ENCODE peak calls at places on chromosomes 7 and 10, in eight cellular contexts. One of them, this sample, is unnamed.

GRCh38 chr10:75770634-75771081 is 339.2 kb downstream of the LRMDA start:
- DNase-seq in HT-29: no peak
- DNase-seq in putamen: no peak
- DNase-seq in NCI-H1092: no peak
- DNase-seq in ecto neural progenitor cell: no peak
- DNase-seq in heart left ventricle: no peak
- DNase-seq in stimulated activated CD4-positive, alpha-beta T cell treated with anti-CD3 and anti-CD28 coated beads, Interleukin-2, amount 100 ng/mL, for 48 hours: no peak
- DNase-seq in memory B cell: no peak
- DNase-seq in this sample: no peak

GRCh38 chr7:82288769-82289535 is 154.6 kb downstream of the CACNA2D1 start:
- DNase-seq in HT-29: peak; percentile 9
- DNase-seq in putamen: peak; percentile 59
- DNase-seq in NCI-H1092: no peak
- DNase-seq in ecto neural progenitor cell: no peak
- DNase-seq in heart left ventricle: no peak
- DNase-seq in stimulated activated CD4-positive, alpha-beta T cell treated with anti-CD3 and anti-CD28 coated beads, Interleukin-2, amount 100 ng/mL, for 48 hours: no peak
- DNase-seq in memory B cell: no peak
- DNase-seq in this sample: no peak

GRCh38 chr10:12839349-12839927 is 162.1 kb downstream of the CCDC3 start:
- DNase-seq in HT-29: no peak
- DNase-seq in putamen: no peak
- DNase-seq in NCI-H1092: no peak
- DNase-seq in ecto neural progenitor cell: no peak
- DNase-seq in heart left ventricle: no peak
- DNase-seq in stimulated activated CD4-positive, alpha-beta T cell treated with anti-CD3 and anti-CD28 coated beads, Interleukin-2, amount 100 ng/mL, for 48 hours: no peak
- DNase-seq in memory B cell: no peak
- DNase-seq in this sample: no peak

GRCh38 chr10:3672220-3672619 is 112.8 kb downstream of the KLF6 start:
- DNase-seq in HT-29: no peak
- DNase-seq in putamen: no peak
- DNase-seq in NCI-H1092: no peak
- DNase-seq in ecto neural progenitor cell: no peak
- DNase-seq in heart left ventricle: no peak
- DNase-seq in stimulated activated CD4-positive, alpha-beta T cell treated with anti-CD3 and anti-CD28 coated beads, Interleukin-2, amount 100 ng/mL, for 48 hours: no peak
- DNase-seq in memory B cell: no peak
- DNase-seq in this sample: no peak

GRCh38 chr7:42854521-42855118 is 57.2 kb downstream of the C7orf25 start:
- DNase-seq in HT-29: no peak
- DNase-seq in putamen: no peak
- DNase-seq in NCI-H1092: no peak
- DNase-seq in ecto neural progenitor cell: no peak
- DNase-seq in heart left ventricle: no peak
- DNase-seq in stimulated activated CD4-positive, alpha-beta T cell treated with anti-CD3 and anti-CD28 coated beads, Interleukin-2, amount 100 ng/mL, for 48 hours: no peak
- DNase-seq in memory B cell: no peak
- DNase-seq in this sample: no peak

GRCh38 chr7:91620827-91621226 is 259.7 kb downstream of the MTERF1 start:
- DNase-seq in HT-29: no peak
- DNase-seq in putamen: no peak
- DNase-seq in NCI-H1092: no peak
- DNase-seq in ecto neural progenitor cell: no peak
- DNase-seq in heart left ventricle: no peak
- DNase-seq in stimulated activated CD4-positive, alpha-beta T cell treated with anti-CD3 and anti-CD28 coated beads, Interleukin-2, amount 100 ng/mL, for 48 hours: no peak
- DNase-seq in memory B cell: no peak
- DNase-seq in this sample: no peak

GRCh38 chr7:116979430-116979829 is 26.1 kb downstream of the ST7 start:
- DNase-seq in HT-29: no peak
- DNase-seq in putamen: no peak
- DNase-seq in NCI-H1092: no peak
- DNase-seq in ecto neural progenitor cell: no peak
- DNase-seq in heart left ventricle: no peak
- DNase-seq in stimulated activated CD4-positive, alpha-beta T cell treated with anti-CD3 and anti-CD28 coated beads, Interleukin-2, amount 100 ng/mL, for 48 hours: no peak
- DNase-seq in memory B cell: no peak
- DNase-seq in this sample: no peak

GRCh38 chr10:118045154-118045841 is 1.4 kb downstream of the RAB11FIP2 start:
- DNase-seq in HT-29: no peak
- DNase-seq in putamen: no peak
- DNase-seq in NCI-H1092: no peak
- DNase-seq in ecto neural progenitor cell: no peak
- DNase-seq in heart left ventricle: no peak
- DNase-seq in stimulated activated CD4-positive, alpha-beta T cell treated with anti-CD3 and anti-CD28 coated beads, Interleukin-2, amount 100 ng/mL, for 48 hours: no peak
- DNase-seq in memory B cell: no peak
- DNase-seq in this sample: no peak

GRCh38 chr10:92124524-92125168 is 166.2 kb downstream of the CPEB3 start:
- DNase-seq in HT-29: peak; percentile 11
- DNase-seq in putamen: peak; percentile 34
- DNase-seq in NCI-H1092: no peak
- DNase-seq in ecto neural progenitor cell: no peak
- DNase-seq in heart left ventricle: no peak
- DNase-seq in stimulated activated CD4-positive, alpha-beta T cell treated with anti-CD3 and anti-CD28 coated beads, Interleukin-2, amount 100 ng/mL, for 48 hours: no peak
- DNase-seq in memory B cell: no peak
- DNase-seq in this sample: no peak

GRCh38 chr7:43353902-43354301 is 229.0 kb upstream of the STK17A start:
- DNase-seq in HT-29: no peak
- DNase-seq in putamen: no peak
- DNase-seq in NCI-H1092: no peak
- DNase-seq in ecto neural progenitor cell: no peak
- DNase-seq in heart left ventricle: no peak
- DNase-seq in stimulated activated CD4-positive, alpha-beta T cell treated with anti-CD3 and anti-CD28 coated beads, Interleukin-2, amount 100 ng/mL, for 48 hours: no peak
- DNase-seq in memory B cell: no peak
- DNase-seq in this sample: no peak

GRCh38 chr7:138105216-138105615 is 29.0 kb downstream of the AKR1D1 start:
- DNase-seq in HT-29: no peak
- DNase-seq in putamen: no peak
- DNase-seq in NCI-H1092: no peak
- DNase-seq in ecto neural progenitor cell: no peak
- DNase-seq in heart left ventricle: no peak
- DNase-seq in stimulated activated CD4-positive, alpha-beta T cell treated with anti-CD3 and anti-CD28 coated beads, Interleukin-2, amount 100 ng/mL, for 48 hours: no peak
- DNase-seq in memory B cell: no peak
- DNase-seq in this sample: no peak

GRCh38 chr7:28872226-28872625 is 85.9 kb downstream of the TRIL start:
- DNase-seq in HT-29: no peak
- DNase-seq in putamen: no peak
- DNase-seq in NCI-H1092: no peak
- DNase-seq in ecto neural progenitor cell: no peak
- DNase-seq in heart left ventricle: no peak
- DNase-seq in stimulated activated CD4-positive, alpha-beta T cell treated with anti-CD3 and anti-CD28 coated beads, Interleukin-2, amount 100 ng/mL, for 48 hours: no peak
- DNase-seq in memory B cell: no peak
- DNase-seq in this sample: no peak

GRCh38 chr7:65976659-65977196 is 5.3 kb downstream of the GUSB start:
- DNase-seq in HT-29: no peak
- DNase-seq in putamen: no peak
- DNase-seq in NCI-H1092: no peak
- DNase-seq in ecto neural progenitor cell: no peak
- DNase-seq in heart left ventricle: no peak
- DNase-seq in stimulated activated CD4-positive, alpha-beta T cell treated with anti-CD3 and anti-CD28 coated beads, Interleukin-2, amount 100 ng/mL, for 48 hours: no peak
- DNase-seq in memory B cell: no peak
- DNase-seq in this sample: no peak

GRCh38 chr7:155299539-155300202 is 2.0 kb downstream of the INSIG1 start:
- DNase-seq in HT-29: no peak
- DNase-seq in putamen: no peak
- DNase-seq in NCI-H1092: no peak
- DNase-seq in ecto neural progenitor cell: no peak
- DNase-seq in heart left ventricle: no peak
- DNase-seq in stimulated activated CD4-positive, alpha-beta T cell treated with anti-CD3 and anti-CD28 coated beads, Interleukin-2, amount 100 ng/mL, for 48 hours: no peak
- DNase-seq in memory B cell: no peak
- DNase-seq in this sample: peak; percentile 52

GRCh38 chr7:144255471-144255897 is 9.1 kb downstream of the OR2A7 start:
- DNase-seq in HT-29: no peak
- DNase-seq in putamen: no peak
- DNase-seq in NCI-H1092: no peak
- DNase-seq in ecto neural progenitor cell: peak; percentile 26
- DNase-seq in heart left ventricle: no peak
- DNase-seq in stimulated activated CD4-positive, alpha-beta T cell treated with anti-CD3 and anti-CD28 coated beads, Interleukin-2, amount 100 ng/mL, for 48 hours: no peak
- DNase-seq in memory B cell: no peak
- DNase-seq in this sample: no peak

GRCh38 chr10:43186150-43186549 is 47.9 kb downstream of the CSGALNACT2 start:
- DNase-seq in HT-29: no peak
- DNase-seq in putamen: no peak
- DNase-seq in NCI-H1092: no peak
- DNase-seq in ecto neural progenitor cell: no peak
- DNase-seq in heart left ventricle: no peak
- DNase-seq in stimulated activated CD4-positive, alpha-beta T cell treated with anti-CD3 and anti-CD28 coated beads, Interleukin-2, amount 100 ng/mL, for 48 hours: no peak
- DNase-seq in memory B cell: no peak
- DNase-seq in this sample: no peak

GRCh38 chr7:66206116-66206908 is 1.2 kb downstream of the TPST1 start:
- DNase-seq in HT-29: no peak
- DNase-seq in putamen: no peak
- DNase-seq in NCI-H1092: no peak
- DNase-seq in ecto neural progenitor cell: peak; percentile 35
- DNase-seq in heart left ventricle: no peak
- DNase-seq in stimulated activated CD4-positive, alpha-beta T cell treated with anti-CD3 and anti-CD28 coated beads, Interleukin-2, amount 100 ng/mL, for 48 hours: no peak
- DNase-seq in memory B cell: no peak
- DNase-seq in this sample: no peak

GRCh38 chr7:5222861-5223411 is 32.9 kb downstream of the WIPI2 start:
- DNase-seq in HT-29: no peak
- DNase-seq in putamen: no peak
- DNase-seq in NCI-H1092: no peak
- DNase-seq in ecto neural progenitor cell: no peak
- DNase-seq in heart left ventricle: no peak
- DNase-seq in stimulated activated CD4-positive, alpha-beta T cell treated with anti-CD3 and anti-CD28 coated beads, Interleukin-2, amount 100 ng/mL, for 48 hours: no peak
- DNase-seq in memory B cell: no peak
- DNase-seq in this sample: no peak

GRCh38 chr10:132654708-132655661 is 117.4 kb downstream of the INPP5A start:
- DNase-seq in HT-29: peak; percentile 60
- DNase-seq in putamen: peak; percentile 75
- DNase-seq in NCI-H1092: peak; percentile 36
- DNase-seq in ecto neural progenitor cell: peak; percentile 87
- DNase-seq in heart left ventricle: peak; percentile 45
- DNase-seq in stimulated activated CD4-positive, alpha-beta T cell treated with anti-CD3 and anti-CD28 coated beads, Interleukin-2, amount 100 ng/mL, for 48 hours: peak; percentile 63
- DNase-seq in memory B cell: peak; percentile 69
- DNase-seq in this sample: peak; percentile 83

GRCh38 chr10:43407148-43407575 is 1.8 kb downstream of the HNRNPF start:
- DNase-seq in HT-29: no peak
- DNase-seq in putamen: peak; percentile 29
- DNase-seq in NCI-H1092: no peak
- DNase-seq in ecto neural progenitor cell: peak; percentile 66
- DNase-seq in heart left ventricle: peak; percentile 68
- DNase-seq in stimulated activated CD4-positive, alpha-beta T cell treated with anti-CD3 and anti-CD28 coated beads, Interleukin-2, amount 100 ng/mL, for 48 hours: peak; percentile 60
- DNase-seq in memory B cell: peak; percentile 71
- DNase-seq in this sample: peak; percentile 79

GRCh38 chr10:239109-239508 is 103.9 kb downstream of the ZMYND11 start:
- DNase-seq in HT-29: peak; percentile 42
- DNase-seq in putamen: no peak
- DNase-seq in NCI-H1092: no peak
- DNase-seq in ecto neural progenitor cell: no peak
- DNase-seq in heart left ventricle: no peak
- DNase-seq in stimulated activated CD4-positive, alpha-beta T cell treated with anti-CD3 and anti-CD28 coated beads, Interleukin-2, amount 100 ng/mL, for 48 hours: no peak
- DNase-seq in memory B cell: no peak
- DNase-seq in this sample: no peak

This sample was measured in D341Med.